ENCODE peak calls at places on chromosomes 11 and 22, in seven cellular contexts. One of them, this sample, is unnamed.

GRCh38 chr11:103541186-103541795 is 432.1 kb downstream of the DYNC2H1 start:
- DNase-seq in pancreas: no peak
- DNase-seq in GM20000: no peak
- DNase-seq in A549: peak
- DNase-seq in tibial artery: no peak
- DNase-seq in cardiac fibroblast: no peak
- DNase-seq in WTC11: no peak
- DNase-seq in this sample: no peak

GRCh38 chr11:95318459-95318858 is 87.5 kb upstream of the SESN3 start:
- DNase-seq in tibial artery: no peak
- DNase-seq in GM20000: no peak
- DNase-seq in WTC11: no peak
- DNase-seq in cardiac fibroblast: no peak
- DNase-seq in A549: no peak
- DNase-seq in pancreas: no peak
- DNase-seq in this sample: no peak

GRCh38 chr11:103608566-103608965 is 427.9 kb upstream of the DDI1 start:
- DNase-seq in GM20000: no peak
- DNase-seq in pancreas: no peak
- DNase-seq in tibial artery: no peak
- DNase-seq in WTC11: no peak
- DNase-seq in cardiac fibroblast: peak
- DNase-seq in A549: no peak
- DNase-seq in this sample: no peak

GRCh38 chr11:113675003-113675471 is 31.1 kb downstream of the TMPRSS5 start:
- DNase-seq in A549: no peak
- DNase-seq in GM20000: peak
- DNase-seq in cardiac fibroblast: peak
- DNase-seq in pancreas: no peak
- DNase-seq in tibial artery: no peak
- DNase-seq in WTC11: no peak
- DNase-seq in this sample: no peak

GRCh38 chr22:48722661-48723060 is 1105.0 kb downstream of the BRD1 start:
- DNase-seq in tibial artery: no peak
- DNase-seq in cardiac fibroblast: no peak
- DNase-seq in pancreas: no peak
- DNase-seq in A549: no peak
- DNase-seq in WTC11: no peak
- DNase-seq in GM20000: no peak
- DNase-seq in this sample: no peak

GRCh38 chr11:8047382-8047781 is 33.6 kb upstream of the TUB start:
- DNase-seq in A549: no peak
- DNase-seq in WTC11: no peak
- DNase-seq in pancreas: no peak
- DNase-seq in GM20000: no peak
- DNase-seq in tibial artery: no peak
- DNase-seq in cardiac fibroblast: no peak
- DNase-seq in this sample: no peak

GRCh38 chr11:115887316-115887715 is 383.1 kb upstream of the CADM1 start:
- DNase-seq in tibial artery: no peak
- DNase-seq in cardiac fibroblast: no peak
- DNase-seq in A549: no peak
- DNase-seq in WTC11: no peak
- DNase-seq in GM20000: no peak
- DNase-seq in pancreas: no peak
- DNase-seq in this sample: no peak

GRCh38 chr11:86538223-86538548 is 134.2 kb downstream of the ME3 start:
- DNase-seq in WTC11: no peak
- DNase-seq in cardiac fibroblast: no peak
- DNase-seq in A549: no peak
- DNase-seq in pancreas: no peak
- DNase-seq in tibial artery: no peak
- DNase-seq in GM20000: no peak
- DNase-seq in this sample: no peak

GRCh38 chr11:8196749-8197148 is 27.9 kb upstream of the RIC3 start:
- DNase-seq in GM20000: no peak
- DNase-seq in A549: no peak
- DNase-seq in tibial artery: no peak
- DNase-seq in WTC11: no peak
- DNase-seq in cardiac fibroblast: no peak
- DNase-seq in pancreas: no peak
- DNase-seq in this sample: no peak

GRCh38 chr11:104394508-104394907 is 230.6 kb upstream of the PDGFD start:
- DNase-seq in WTC11: no peak
- DNase-seq in A549: no peak
- DNase-seq in GM20000: no peak
- DNase-seq in pancreas: no peak
- DNase-seq in tibial artery: no peak
- DNase-seq in cardiac fibroblast: no peak
- DNase-seq in this sample: no peak

GRCh38 chr11:77038029-77038824 is 4.0 kb downstream of the B3GNT6 start:
- DNase-seq in GM20000: peak
- DNase-seq in tibial artery: no peak
- DNase-seq in WTC11: no peak
- DNase-seq in A549: no peak
- DNase-seq in cardiac fibroblast: no peak
- DNase-seq in pancreas: no peak
- DNase-seq in this sample: no peak

GRCh38 chr11:128772814-128773213 is 78.9 kb downstream of the FLI1 start:
- DNase-seq in A549: no peak
- DNase-seq in tibial artery: peak
- DNase-seq in pancreas: peak
- DNase-seq in WTC11: no peak
- DNase-seq in cardiac fibroblast: no peak
- DNase-seq in GM20000: no peak
- DNase-seq in this sample: peak

GRCh38 chr11:78000193-78000592 is 5.7 kb upstream of the INTS4 start:
- DNase-seq in tibial artery: no peak
- DNase-seq in WTC11: peak
- DNase-seq in GM20000: peak
- DNase-seq in A549: peak
- DNase-seq in cardiac fibroblast: peak
- DNase-seq in pancreas: peak
- DNase-seq in this sample: no peak

GRCh38 chr11:96168623-96169022 is 174.4 kb downstream of the MAML2 start:
- DNase-seq in cardiac fibroblast: peak
- DNase-seq in GM20000: no peak
- DNase-seq in tibial artery: peak
- DNase-seq in pancreas: peak
- DNase-seq in A549: peak
- DNase-seq in WTC11: no peak
- DNase-seq in this sample: no peak

GRCh38 chr11:115677190-115677589 is 173.0 kb upstream of the CADM1 start:
- DNase-seq in A549: no peak
- DNase-seq in GM20000: no peak
- DNase-seq in WTC11: no peak
- DNase-seq in tibial artery: no peak
- DNase-seq in pancreas: no peak
- DNase-seq in cardiac fibroblast: no peak
- DNase-seq in this sample: no peak

GRCh38 chr22:39574779-39575551 is 4.4 kb downstream of the CACNA1I start:
- DNase-seq in WTC11: no peak
- DNase-seq in GM20000: no peak
- DNase-seq in tibial artery: no peak
- DNase-seq in cardiac fibroblast: peak
- DNase-seq in A549: peak
- DNase-seq in pancreas: no peak
- DNase-seq in this sample: no peak

GRCh38 chr22:37559901-37560681 is at the start of gene CDC42EP1:
- DNase-seq in WTC11: peak
- DNase-seq in A549: peak
- DNase-seq in tibial artery: no peak
- DNase-seq in cardiac fibroblast: peak
- DNase-seq in GM20000: peak
- DNase-seq in pancreas: peak
- DNase-seq in this sample: no peak

DNA sequence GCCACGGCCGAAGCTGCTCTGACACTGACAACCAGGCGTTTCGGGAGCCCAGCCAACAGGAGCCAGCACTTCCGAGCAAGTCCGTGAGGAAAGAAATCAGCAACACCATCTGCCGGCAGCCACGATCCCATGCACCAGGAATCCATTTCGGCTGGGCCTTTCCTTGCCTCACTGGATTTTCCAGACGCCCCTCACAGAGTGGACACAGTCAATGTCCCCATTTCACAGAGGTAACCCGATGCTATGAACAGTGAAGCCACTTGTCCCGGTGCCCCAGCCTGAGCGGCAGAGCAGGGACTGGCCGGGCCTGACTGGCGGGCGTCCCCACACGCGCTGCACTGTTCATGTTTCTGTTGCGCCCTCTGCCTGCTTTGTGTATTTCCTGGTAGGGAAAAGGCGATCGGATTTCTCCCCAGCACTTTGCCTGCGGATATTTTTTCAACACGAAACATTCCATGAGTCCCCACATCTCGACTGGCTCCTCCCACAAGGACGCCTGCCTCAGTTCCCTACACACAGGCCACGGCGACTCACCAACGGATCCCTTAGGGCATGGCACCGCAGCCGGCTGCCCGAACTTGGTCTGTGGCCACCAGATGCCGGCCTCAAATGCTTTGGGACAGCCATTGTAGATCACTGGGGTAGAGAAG is 55.3 kb downstream of the TRMU start:
- DNase-seq in A549: no peak
- DNase-seq in GM20000: no peak
- DNase-seq in pancreas: peak
- DNase-seq in WTC11: no peak
- DNase-seq in cardiac fibroblast: peak
- DNase-seq in tibial artery: peak
- DNase-seq in this sample: no peak
- TF ChIP-seq CTCF in A549: no peak
- TF ChIP-seq CTCF in GM20000: no peak
- TF ChIP-seq CTCF in pancreas: peak
- TF ChIP-seq CTCF in WTC11: no peak
- TF ChIP-seq CTCF in cardiac fibroblast: peak
- TF ChIP-seq CTCF in tibial artery: peak
- TF ChIP-seq CTCF in this sample: no peak

DNA sequence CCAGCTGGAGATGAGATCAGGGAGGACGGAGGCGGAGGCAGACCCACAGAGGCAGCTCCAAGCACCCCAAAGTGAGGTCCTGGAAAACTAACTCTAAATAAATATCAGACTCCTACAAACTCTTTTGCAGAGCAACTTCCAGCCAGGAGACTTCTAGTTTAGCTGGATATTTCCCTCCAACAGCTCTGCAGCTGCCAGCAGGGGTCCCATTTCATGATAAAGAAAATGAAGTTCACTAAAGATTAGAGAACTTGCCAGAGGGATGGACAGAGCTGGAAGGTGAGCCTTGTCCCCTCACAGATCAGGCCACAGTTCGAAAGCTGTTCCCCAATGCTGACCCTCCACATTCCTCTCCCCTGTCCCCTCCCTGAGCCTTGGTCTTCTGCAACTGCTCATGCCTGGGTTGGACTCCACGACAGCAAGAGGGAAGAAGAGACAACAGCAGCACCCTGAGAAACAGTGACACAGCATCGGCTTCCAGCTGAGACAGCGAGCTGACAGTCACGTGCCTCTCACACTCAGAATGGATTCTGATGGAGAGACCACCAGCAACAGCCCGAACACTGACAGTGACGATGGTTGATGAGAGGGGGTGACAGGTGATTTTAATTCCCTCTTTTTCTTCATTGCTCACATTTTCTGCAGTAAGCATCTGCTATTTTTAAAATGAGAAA is 5.7 kb downstream of the CARS1 start:
- DNase-seq in GM20000: no peak
- DNase-seq in tibial artery: no peak
- DNase-seq in cardiac fibroblast: no peak
- DNase-seq in A549: no peak
- DNase-seq in WTC11: no peak
- DNase-seq in pancreas: no peak
- DNase-seq in this sample: no peak
- TF ChIP-seq CTCF in GM20000: peak
- TF ChIP-seq CTCF in tibial artery: no peak
- TF ChIP-seq CTCF in cardiac fibroblast: peak
- TF ChIP-seq CTCF in A549: no peak
- TF ChIP-seq CTCF in WTC11: no peak
- TF ChIP-seq CTCF in pancreas: no peak
- TF ChIP-seq CTCF in this sample: no peak

DNA sequence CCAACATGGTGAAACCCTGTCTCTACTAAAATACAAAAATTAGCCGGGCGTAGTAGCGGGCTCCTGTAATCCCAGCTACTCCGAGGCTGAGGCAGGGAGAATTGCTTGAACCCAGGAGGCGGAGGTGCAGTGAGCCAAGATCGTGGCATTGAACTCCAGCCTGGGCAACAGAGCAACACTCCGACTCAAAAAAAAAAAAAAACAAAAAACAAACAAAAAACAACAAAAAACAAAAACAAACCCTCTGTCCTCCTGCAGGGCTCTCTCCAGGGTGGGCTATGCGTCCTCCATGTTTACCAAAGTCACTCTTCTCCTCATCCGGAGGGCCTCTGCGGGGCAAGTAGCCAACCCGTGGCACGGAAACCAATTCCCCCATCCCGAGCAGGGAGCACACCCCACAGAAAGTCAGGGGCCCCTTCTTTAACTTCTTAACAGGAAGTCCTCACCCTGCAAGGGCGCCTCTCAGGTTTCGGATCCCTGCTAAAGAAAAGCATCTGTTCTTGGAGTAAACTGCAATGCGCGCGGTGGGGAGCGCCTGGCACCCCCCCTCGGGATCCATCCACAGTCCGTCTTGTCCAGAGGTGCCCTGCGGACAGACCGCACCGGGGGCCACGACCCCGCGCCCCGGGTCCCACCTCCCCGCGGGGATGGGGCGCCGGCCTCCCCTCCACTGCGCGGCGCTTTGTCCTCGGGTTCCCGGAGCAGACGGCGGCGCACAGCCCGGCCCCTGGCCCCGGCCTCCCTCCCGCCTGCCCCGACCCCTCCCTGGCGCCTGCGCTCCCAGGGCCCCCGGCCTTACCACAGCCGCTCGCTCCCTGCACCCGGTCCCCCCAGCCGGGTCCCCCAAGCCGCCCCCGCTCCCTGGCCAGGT is 712 bp downstream of the CERK start:
- DNase-seq in pancreas: no peak
- DNase-seq in cardiac fibroblast: peak
- DNase-seq in GM20000: peak
- DNase-seq in A549: no peak
- DNase-seq in WTC11: peak
- DNase-seq in tibial artery: peak
- DNase-seq in this sample: peak
- TF ChIP-seq CTCF in pancreas: no peak
- TF ChIP-seq CTCF in cardiac fibroblast: no peak
- TF ChIP-seq CTCF in GM20000: no peak
- TF ChIP-seq CTCF in A549: no peak
- TF ChIP-seq CTCF in WTC11: no peak
- TF ChIP-seq CTCF in tibial artery: no peak
- TF ChIP-seq CTCF in this sample: no peak

DNA sequence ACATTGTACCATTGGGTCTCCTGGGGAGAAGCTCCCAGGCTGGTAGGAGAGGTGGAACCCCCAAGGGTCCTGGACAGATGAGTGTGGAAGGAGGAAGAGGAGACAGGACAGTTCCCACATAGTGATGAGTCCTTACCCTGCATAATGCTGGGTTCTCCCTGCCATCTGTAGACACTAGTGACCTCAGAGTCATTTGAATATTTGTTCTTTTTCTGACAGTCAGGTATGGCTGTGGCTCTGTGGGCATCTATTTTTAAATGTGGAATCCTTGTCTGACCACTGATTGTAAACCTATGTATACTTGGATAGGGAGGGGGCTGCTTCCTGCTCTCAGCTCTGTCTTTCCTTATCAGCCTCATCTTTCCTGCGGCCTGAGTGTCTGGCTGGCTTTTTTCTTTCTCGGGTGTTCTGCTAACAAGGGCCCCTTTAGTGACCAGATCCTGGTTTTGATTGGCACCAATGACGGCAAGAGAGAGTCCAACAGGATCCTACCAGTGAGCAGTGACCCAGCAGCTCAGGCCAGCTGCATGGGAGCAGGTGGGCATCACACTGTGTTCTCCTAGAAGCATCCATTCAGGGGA is 2.6 kb upstream of the SLC5A1 start:
- DNase-seq in A549: no peak
- DNase-seq in tibial artery: no peak
- DNase-seq in cardiac fibroblast: no peak
- DNase-seq in GM20000: no peak
- DNase-seq in pancreas: no peak
- DNase-seq in WTC11: no peak
- DNase-seq in this sample: no peak
- TF ChIP-seq CTCF in A549: no peak
- TF ChIP-seq CTCF in tibial artery: no peak
- TF ChIP-seq CTCF in cardiac fibroblast: no peak
- TF ChIP-seq CTCF in GM20000: no peak
- TF ChIP-seq CTCF in pancreas: no peak
- TF ChIP-seq CTCF in WTC11: no peak
- TF ChIP-seq CTCF in this sample: no peak

This sample was measured in activated B cell treated with CpG ODN at 0.5 μM for 24 hours.